ENCODE peak calls at places on chromosomes 4 and X, in seven cellular contexts. One of them, this sample, is unnamed.

GRCh38 chrX:47198026-47198686 is 4.5 kb downstream of the UBA1 start:
- DNase-seq in dorsolateral prefrontal cortex: no peak
- DNase-seq in left ventricle myocardium inferior: no peak
- DNase-seq in activated CD8-positive, alpha-beta T cell treated with anti-CD3 and anti-CD28 coated beads for 36 hours: no peak
- DNase-seq in GM20000: no peak
- DNase-seq in H9: peak
- DNase-seq in neural progenitor cell: peak
- DNase-seq in this sample: no peak

GRCh38 chrX:42495139-42495538 is 282.8 kb downstream of the PPP1R2C start:
- DNase-seq in dorsolateral prefrontal cortex: no peak
- DNase-seq in left ventricle myocardium inferior: no peak
- DNase-seq in activated CD8-positive, alpha-beta T cell treated with anti-CD3 and anti-CD28 coated beads for 36 hours: peak
- DNase-seq in GM20000: no peak
- DNase-seq in H9: no peak
- DNase-seq in neural progenitor cell: no peak
- DNase-seq in this sample: no peak

GRCh38 chrX:19214248-19214787 is 92.0 kb upstream of the ADGRG2 start:
- DNase-seq in dorsolateral prefrontal cortex: no peak
- DNase-seq in left ventricle myocardium inferior: no peak
- DNase-seq in activated CD8-positive, alpha-beta T cell treated with anti-CD3 and anti-CD28 coated beads for 36 hours: no peak
- DNase-seq in GM20000: no peak
- DNase-seq in H9: no peak
- DNase-seq in neural progenitor cell: no peak
- DNase-seq in this sample: no peak

GRCh38 chr4:41535911-41536361 is 2.0 kb upstream of the LIMCH1 start:
- DNase-seq in dorsolateral prefrontal cortex: no peak
- DNase-seq in left ventricle myocardium inferior: no peak
- DNase-seq in activated CD8-positive, alpha-beta T cell treated with anti-CD3 and anti-CD28 coated beads for 36 hours: no peak
- DNase-seq in GM20000: no peak
- DNase-seq in H9: no peak
- DNase-seq in neural progenitor cell: no peak
- DNase-seq in this sample: no peak

GRCh38 chr4:77193511-77194236 is 36.7 kb downstream of the CCNG2 start:
- DNase-seq in dorsolateral prefrontal cortex: no peak
- DNase-seq in left ventricle myocardium inferior: peak
- DNase-seq in activated CD8-positive, alpha-beta T cell treated with anti-CD3 and anti-CD28 coated beads for 36 hours: peak
- DNase-seq in GM20000: peak
- DNase-seq in H9: peak
- DNase-seq in neural progenitor cell: peak
- DNase-seq in this sample: no peak

GRCh38 chrX:71103110-71103983 is 3.2 kb downstream of the CXorf65 start:
- DNase-seq in dorsolateral prefrontal cortex: no peak
- DNase-seq in left ventricle myocardium inferior: no peak
- DNase-seq in activated CD8-positive, alpha-beta T cell treated with anti-CD3 and anti-CD28 coated beads for 36 hours: peak
- DNase-seq in GM20000: peak
- DNase-seq in H9: peak
- DNase-seq in neural progenitor cell: peak
- DNase-seq in this sample: no peak

GRCh38 chrX:3815896-3816664 is 102.6 kb upstream of the PRKX start:
- DNase-seq in dorsolateral prefrontal cortex: peak
- DNase-seq in left ventricle myocardium inferior: peak
- DNase-seq in activated CD8-positive, alpha-beta T cell treated with anti-CD3 and anti-CD28 coated beads for 36 hours: peak
- DNase-seq in GM20000: peak
- DNase-seq in H9: peak
- DNase-seq in neural progenitor cell: peak
- DNase-seq in this sample: peak

GRCh38 chr4:38387348-38387747 is 276.7 kb upstream of the KLF3 start:
- DNase-seq in dorsolateral prefrontal cortex: no peak
- DNase-seq in left ventricle myocardium inferior: peak
- DNase-seq in activated CD8-positive, alpha-beta T cell treated with anti-CD3 and anti-CD28 coated beads for 36 hours: no peak
- DNase-seq in GM20000: no peak
- DNase-seq in H9: no peak
- DNase-seq in neural progenitor cell: no peak
- DNase-seq in this sample: no peak

GRCh38 chr4:26061248-26061986 is 147.4 kb downstream of the SMIM20 start:
- DNase-seq in dorsolateral prefrontal cortex: no peak
- DNase-seq in left ventricle myocardium inferior: no peak
- DNase-seq in activated CD8-positive, alpha-beta T cell treated with anti-CD3 and anti-CD28 coated beads for 36 hours: peak
- DNase-seq in GM20000: peak
- DNase-seq in H9: peak
- DNase-seq in neural progenitor cell: peak
- DNase-seq in this sample: no peak

GRCh38 chr4:139027771-139028170 is 12.2 kb downstream of the NOCT start:
- DNase-seq in dorsolateral prefrontal cortex: no peak
- DNase-seq in left ventricle myocardium inferior: no peak
- DNase-seq in activated CD8-positive, alpha-beta T cell treated with anti-CD3 and anti-CD28 coated beads for 36 hours: no peak
- DNase-seq in GM20000: no peak
- DNase-seq in H9: no peak
- DNase-seq in neural progenitor cell: no peak
- DNase-seq in this sample: no peak

GRCh38 chr4:71541541-71541940 is 202.7 kb downstream of the SLC4A4 start:
- DNase-seq in dorsolateral prefrontal cortex: no peak
- DNase-seq in left ventricle myocardium inferior: no peak
- DNase-seq in activated CD8-positive, alpha-beta T cell treated with anti-CD3 and anti-CD28 coated beads for 36 hours: no peak
- DNase-seq in GM20000: no peak
- DNase-seq in H9: no peak
- DNase-seq in neural progenitor cell: no peak
- DNase-seq in this sample: no peak

GRCh38 chr4:88857588-88857987 is 160.0 kb upstream of the NAP1L5 start:
- DNase-seq in dorsolateral prefrontal cortex: no peak
- DNase-seq in left ventricle myocardium inferior: no peak
- DNase-seq in activated CD8-positive, alpha-beta T cell treated with anti-CD3 and anti-CD28 coated beads for 36 hours: no peak
- DNase-seq in GM20000: no peak
- DNase-seq in H9: no peak
- DNase-seq in neural progenitor cell: no peak
- DNase-seq in this sample: no peak

GRCh38 chr4:40888916-40889315 is 139.2 kb downstream of the NSUN7 start:
- DNase-seq in dorsolateral prefrontal cortex: no peak
- DNase-seq in left ventricle myocardium inferior: no peak
- DNase-seq in activated CD8-positive, alpha-beta T cell treated with anti-CD3 and anti-CD28 coated beads for 36 hours: no peak
- DNase-seq in GM20000: no peak
- DNase-seq in H9: no peak
- DNase-seq in neural progenitor cell: no peak
- DNase-seq in this sample: no peak

GRCh38 chr4:3791910-3792542 is 25.8 kb downstream of the ADRA2C start:
- DNase-seq in dorsolateral prefrontal cortex: no peak
- DNase-seq in left ventricle myocardium inferior: peak
- DNase-seq in activated CD8-positive, alpha-beta T cell treated with anti-CD3 and anti-CD28 coated beads for 36 hours: peak
- DNase-seq in GM20000: no peak
- DNase-seq in H9: peak
- DNase-seq in neural progenitor cell: peak
- DNase-seq in this sample: peak

GRCh38 chr4:182062936-182063335 is 180.3 kb upstream of the TENM3 start:
- DNase-seq in dorsolateral prefrontal cortex: no peak
- DNase-seq in left ventricle myocardium inferior: no peak
- DNase-seq in activated CD8-positive, alpha-beta T cell treated with anti-CD3 and anti-CD28 coated beads for 36 hours: no peak
- DNase-seq in GM20000: no peak
- DNase-seq in H9: no peak
- DNase-seq in neural progenitor cell: no peak
- DNase-seq in this sample: no peak

GRCh38 chr4:159142254-159142653 is 39.4 kb downstream of the RAPGEF2 start:
- DNase-seq in dorsolateral prefrontal cortex: no peak
- DNase-seq in left ventricle myocardium inferior: no peak
- DNase-seq in activated CD8-positive, alpha-beta T cell treated with anti-CD3 and anti-CD28 coated beads for 36 hours: no peak
- DNase-seq in GM20000: no peak
- DNase-seq in H9: no peak
- DNase-seq in neural progenitor cell: no peak
- DNase-seq in this sample: no peak

GRCh38 chr4:8843597-8843996 is 28.0 kb downstream of the HMX1 start:
- DNase-seq in dorsolateral prefrontal cortex: no peak
- DNase-seq in left ventricle myocardium inferior: no peak
- DNase-seq in activated CD8-positive, alpha-beta T cell treated with anti-CD3 and anti-CD28 coated beads for 36 hours: no peak
- DNase-seq in GM20000: no peak
- DNase-seq in H9: no peak
- DNase-seq in neural progenitor cell: no peak
- DNase-seq in this sample: no peak

GRCh38 chrX:13120017-13120416 is 75.6 kb upstream of the FAM9C start:
- DNase-seq in dorsolateral prefrontal cortex: no peak
- DNase-seq in left ventricle myocardium inferior: no peak
- DNase-seq in activated CD8-positive, alpha-beta T cell treated with anti-CD3 and anti-CD28 coated beads for 36 hours: no peak
- DNase-seq in GM20000: no peak
- DNase-seq in H9: no peak
- DNase-seq in neural progenitor cell: peak
- DNase-seq in this sample: no peak

GRCh38 chr4:118834960-118835895 is 698 bp downstream of the SEC24D start:
- DNase-seq in dorsolateral prefrontal cortex: peak
- DNase-seq in left ventricle myocardium inferior: peak
- DNase-seq in activated CD8-positive, alpha-beta T cell treated with anti-CD3 and anti-CD28 coated beads for 36 hours: peak
- DNase-seq in GM20000: peak
- DNase-seq in H9: peak
- DNase-seq in neural progenitor cell: peak
- DNase-seq in this sample: peak

GRCh38 chr4:118836763-118837507 is 1.0 kb upstream of the SEC24D start:
- DNase-seq in dorsolateral prefrontal cortex: no peak
- DNase-seq in left ventricle myocardium inferior: no peak
- DNase-seq in activated CD8-positive, alpha-beta T cell treated with anti-CD3 and anti-CD28 coated beads for 36 hours: no peak
- DNase-seq in GM20000: no peak
- DNase-seq in H9: no peak
- DNase-seq in neural progenitor cell: no peak
- DNase-seq in this sample: no peak

GRCh38 chr4:118834070-118834469 is 1.9 kb downstream of the SEC24D start:
- DNase-seq in dorsolateral prefrontal cortex: no peak
- DNase-seq in left ventricle myocardium inferior: no peak
- DNase-seq in activated CD8-positive, alpha-beta T cell treated with anti-CD3 and anti-CD28 coated beads for 36 hours: no peak
- DNase-seq in GM20000: no peak
- DNase-seq in H9: no peak
- DNase-seq in neural progenitor cell: no peak
- DNase-seq in this sample: no peak

GRCh38 chr4:118833192-118833820 is 2.6 kb downstream of the SEC24D start:
- DNase-seq in dorsolateral prefrontal cortex: no peak
- DNase-seq in left ventricle myocardium inferior: no peak
- DNase-seq in activated CD8-positive, alpha-beta T cell treated with anti-CD3 and anti-CD28 coated beads for 36 hours: no peak
- DNase-seq in GM20000: no peak
- DNase-seq in H9: no peak
- DNase-seq in neural progenitor cell: no peak
- DNase-seq in this sample: no peak

GRCh38 chr4:118835896-118836762 is at the start of gene SEC24D:
- DNase-seq in dorsolateral prefrontal cortex: peak
- DNase-seq in left ventricle myocardium inferior: peak
- DNase-seq in activated CD8-positive, alpha-beta T cell treated with anti-CD3 and anti-CD28 coated beads for 36 hours: peak
- DNase-seq in GM20000: peak
- DNase-seq in H9: peak
- DNase-seq in neural progenitor cell: peak
- DNase-seq in this sample: peak
- TF ChIP-seq CTCF in dorsolateral prefrontal cortex: no peak
- TF ChIP-seq CTCF in left ventricle myocardium inferior: peak
- TF ChIP-seq CTCF in activated CD8-positive, alpha-beta T cell treated with anti-CD3 and anti-CD28 coated beads for 36 hours: no peak
- TF ChIP-seq CTCF in GM20000: no peak
- TF ChIP-seq CTCF in H9: peak
- TF ChIP-seq CTCF in neural progenitor cell: peak
- TF ChIP-seq CTCF in this sample: no peak

GRCh38 chrX:134782796-134783195 is 124.5 kb upstream of the PLAC1 start:
- DNase-seq in dorsolateral prefrontal cortex: no peak
- DNase-seq in left ventricle myocardium inferior: no peak
- DNase-seq in activated CD8-positive, alpha-beta T cell treated with anti-CD3 and anti-CD28 coated beads for 36 hours: no peak
- DNase-seq in GM20000: no peak
- DNase-seq in H9: no peak
- DNase-seq in neural progenitor cell: peak
- DNase-seq in this sample: no peak
- TF ChIP-seq CTCF in dorsolateral prefrontal cortex: peak
- TF ChIP-seq CTCF in left ventricle myocardium inferior: peak
- TF ChIP-seq CTCF in activated CD8-positive, alpha-beta T cell treated with anti-CD3 and anti-CD28 coated beads for 36 hours: peak
- TF ChIP-seq CTCF in GM20000: no peak
- TF ChIP-seq CTCF in H9: peak
- TF ChIP-seq CTCF in neural progenitor cell: peak
- TF ChIP-seq CTCF in this sample: peak

DNA sequence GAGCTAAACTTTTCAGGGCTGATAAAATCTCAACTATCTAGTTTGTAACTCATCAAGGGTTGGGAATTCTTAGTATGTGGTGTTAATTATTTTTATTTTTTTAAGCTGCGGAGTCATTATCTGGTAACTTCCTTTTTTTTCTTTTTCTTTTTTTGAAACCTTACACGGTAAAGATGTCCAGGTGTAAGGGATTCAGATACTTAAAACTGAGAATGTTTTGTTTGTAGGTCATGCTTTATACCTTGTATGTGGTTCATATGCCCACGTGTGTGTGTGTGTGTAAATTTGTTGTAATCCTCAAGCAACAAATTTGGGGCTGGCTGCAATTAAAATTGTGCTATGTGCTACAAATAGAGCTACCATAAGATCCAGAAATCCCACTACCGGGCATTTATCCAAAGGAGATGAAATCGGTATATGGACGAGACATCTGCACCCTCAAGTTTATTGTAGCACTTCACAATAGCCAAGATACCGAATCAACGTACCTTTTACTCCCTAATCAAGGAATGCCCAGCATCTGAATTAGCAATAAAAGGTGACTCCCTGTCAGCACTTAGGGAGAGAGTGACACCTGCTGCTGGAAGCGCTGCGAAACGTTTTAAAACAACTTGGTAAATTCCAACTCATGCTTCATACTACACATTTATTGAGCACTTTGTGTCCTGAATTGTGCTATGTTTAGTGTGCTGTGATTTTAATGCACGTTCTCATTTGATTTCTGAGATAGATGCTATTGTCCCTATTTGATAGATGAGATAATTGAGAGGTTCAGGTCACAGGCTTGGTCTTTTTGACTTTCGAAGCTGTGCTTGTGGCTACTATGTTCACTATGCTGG is 16.1 kb downstream of the MSMO1 start:
- DNase-seq in dorsolateral prefrontal cortex: no peak
- DNase-seq in left ventricle myocardium inferior: no peak
- DNase-seq in activated CD8-positive, alpha-beta T cell treated with anti-CD3 and anti-CD28 coated beads for 36 hours: peak
- DNase-seq in GM20000: no peak
- DNase-seq in H9: no peak
- DNase-seq in neural progenitor cell: peak
- DNase-seq in this sample: no peak
- TF ChIP-seq CTCF in dorsolateral prefrontal cortex: no peak
- TF ChIP-seq CTCF in left ventricle myocardium inferior: peak
- TF ChIP-seq CTCF in activated CD8-positive, alpha-beta T cell treated with anti-CD3 and anti-CD28 coated beads for 36 hours: no peak
- TF ChIP-seq CTCF in GM20000: no peak
- TF ChIP-seq CTCF in H9: peak
- TF ChIP-seq CTCF in neural progenitor cell: peak
- TF ChIP-seq CTCF in this sample: peak

DNA sequence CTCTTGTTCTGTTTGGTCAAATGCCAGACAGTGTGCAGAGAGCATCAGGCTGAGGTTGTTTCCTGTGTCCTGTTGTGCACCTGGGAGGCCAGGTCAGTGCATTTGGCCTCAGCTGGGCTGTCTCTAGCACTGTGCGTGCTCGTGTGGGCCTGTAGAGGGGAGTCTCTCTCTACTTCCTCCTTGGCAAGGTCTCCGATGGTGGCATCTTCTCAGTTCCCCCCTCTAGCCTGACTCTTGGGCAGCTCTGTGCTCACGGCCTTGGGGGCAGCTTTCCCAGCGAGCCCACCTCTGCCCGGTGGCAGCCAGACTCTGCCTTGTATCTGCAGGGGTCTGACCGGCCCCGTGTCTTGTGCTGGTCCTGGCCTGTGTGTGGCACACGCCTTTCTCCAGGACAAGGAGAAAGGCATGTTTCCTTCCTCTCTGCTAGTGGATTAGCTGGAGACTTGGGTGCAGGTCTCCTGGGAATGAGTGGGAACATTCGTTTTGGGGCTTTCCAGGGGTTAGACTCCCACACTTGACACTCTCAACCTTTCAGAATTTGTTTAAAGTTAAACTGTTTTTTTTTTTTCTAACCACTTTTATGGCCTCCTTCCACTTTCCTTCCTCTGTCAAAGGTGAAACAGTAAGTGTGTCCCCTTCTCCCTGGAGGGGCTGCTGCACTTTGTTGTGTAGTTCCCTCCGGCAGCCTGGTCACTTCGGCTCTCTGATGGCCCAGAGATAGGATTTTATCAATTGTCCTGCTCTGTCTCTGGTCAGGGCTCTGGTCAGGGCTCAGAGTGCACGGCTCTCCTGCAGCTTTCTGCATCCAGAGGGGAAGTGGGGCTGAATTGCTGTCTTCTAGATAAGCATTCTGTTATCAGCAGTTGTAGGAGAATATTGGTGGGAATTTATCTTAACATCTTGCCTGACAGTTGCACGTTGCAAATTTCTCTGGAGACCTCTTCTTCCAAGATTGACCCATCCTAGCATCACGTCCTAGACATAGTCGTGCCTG is 62.5 kb downstream of the FAM193A start:
- DNase-seq in dorsolateral prefrontal cortex: no peak
- DNase-seq in left ventricle myocardium inferior: no peak
- DNase-seq in activated CD8-positive, alpha-beta T cell treated with anti-CD3 and anti-CD28 coated beads for 36 hours: peak
- DNase-seq in GM20000: peak
- DNase-seq in H9: peak
- DNase-seq in neural progenitor cell: no peak
- DNase-seq in this sample: no peak
- TF ChIP-seq CTCF in dorsolateral prefrontal cortex: no peak
- TF ChIP-seq CTCF in left ventricle myocardium inferior: no peak
- TF ChIP-seq CTCF in activated CD8-positive, alpha-beta T cell treated with anti-CD3 and anti-CD28 coated beads for 36 hours: no peak
- TF ChIP-seq CTCF in GM20000: peak
- TF ChIP-seq CTCF in H9: peak
- TF ChIP-seq CTCF in neural progenitor cell: peak
- TF ChIP-seq CTCF in this sample: no peak

This sample was measured in progenitor cell of endocrine pancreas.